ENCODE peak calls at places on chromosomes 16 and 17, in four cellular contexts. U is transverse colon, V is fibroblast of the aortic adventitia, T is cardiac muscle cell. X is an unnamed sample.
A peak's percentile ranks its signal among the peaks of the same experiment; 100 is the strongest.

GRCh38 chr17:35087731-35088646 is 24.5 kb upstream of the RFFL start:
- DNase-seq in U (peak; percentile 72), V (peak; percentile 49), T (peak; percentile 70), X (peak; percentile 36)

GRCh38 chr17:42279776-42280630 is 3.8 kb upstream of the STAT5B start:
- DNase-seq in U (no peak), V (no peak), T (no peak), X (no peak)

GRCh38 chr16:68411086-68411485 is 37.2 kb downstream of the SMPD3 start:
- DNase-seq in U (no peak), V (no peak), T (no peak), X (no peak)

GRCh38 chr17:41444186-41444585 is 3.4 kb upstream of the KRT38 start:
- DNase-seq in U (no peak), V (no peak), T (no peak), X (peak; percentile 6)

GRCh38 chr17:2929881-2930533 is 133.4 kb downstream of the OR1D5 start:
- DNase-seq in U (peak; percentile 60), V (peak; percentile 11), T (peak; percentile 57), X (no peak)

GRCh38 chr17:35155246-35155645 is 7.6 kb downstream of the UNC45B start:
- DNase-seq in U (no peak), V (no peak), T (no peak), X (no peak)

GRCh38 chr17:64599187-64599676 is 62.9 kb downstream of the SMURF2 start:
- DNase-seq in U (peak; percentile 29), V (no peak), T (no peak), X (no peak)

GRCh38 chr17:52181842-52182241 is 23.3 kb upstream of the CA10 start:
- DNase-seq in U (no peak), V (no peak), T (no peak), X (no peak)

GRCh38 chr16:22813223-22813945 is 578 bp upstream of the HS3ST2 start:
- DNase-seq in U (peak; percentile 32), V (peak; percentile 11), T (peak; percentile 91), X (peak; percentile 34)
- TF ChIP-seq CTCF in U (peak; percentile 52), V (peak; percentile 55), T (peak; percentile 55), X (peak; percentile 81)

GRCh38 chr17:284676-285355 is 67.8 kb downstream of the RPH3AL start:
- DNase-seq in U (no peak), V (no peak), T (no peak), X (no peak)
- TF ChIP-seq CTCF in U (no peak), V (no peak), T (no peak), X (no peak)

DNA sequence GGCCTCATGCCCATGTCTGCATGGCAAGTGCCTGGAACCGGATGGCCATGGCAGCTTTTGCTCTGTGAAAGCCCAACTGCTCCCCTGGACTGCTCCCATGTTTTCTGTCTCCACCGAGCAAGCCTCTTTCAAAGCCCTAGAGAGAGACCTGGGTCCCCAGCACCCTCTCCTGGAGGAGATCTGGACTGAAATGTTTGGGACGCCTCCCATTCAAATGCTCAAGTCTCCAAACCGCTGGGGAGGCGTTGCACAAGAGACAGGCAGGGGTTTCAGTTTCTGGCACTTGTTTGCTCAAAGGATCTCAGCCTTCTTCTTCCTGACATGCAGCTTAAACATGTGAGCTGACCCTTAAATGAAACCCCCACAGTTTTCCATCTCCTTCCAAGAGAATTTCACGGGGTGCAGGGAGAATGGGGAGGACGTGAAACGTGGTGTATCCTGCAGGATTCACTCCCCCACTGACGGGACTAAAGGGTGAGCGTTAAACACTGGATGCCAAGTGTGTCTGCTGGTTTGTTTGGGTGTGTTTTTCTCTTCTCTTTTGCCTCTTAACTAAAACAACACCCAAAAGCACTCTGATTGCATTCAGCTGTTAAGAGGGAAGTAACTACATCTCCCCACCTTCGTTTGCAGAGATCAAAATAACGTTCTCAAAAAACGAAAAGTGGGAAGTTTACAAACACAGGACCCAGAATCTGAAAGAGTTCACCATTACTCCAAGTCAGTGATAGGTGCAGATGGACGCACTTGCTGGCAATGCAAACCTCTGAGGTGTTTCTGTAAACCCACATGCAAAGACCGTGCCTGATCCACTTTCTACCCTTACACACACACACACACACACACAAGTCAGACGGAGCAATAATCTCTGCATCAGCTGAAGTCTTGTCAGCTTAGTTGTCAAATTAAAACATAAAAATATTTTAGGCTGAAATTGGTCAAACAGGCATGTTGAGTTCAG is 256.9 kb downstream of the C16orf95 start:
- DNase-seq in U (no peak), V (peak; percentile 63), T (peak; percentile 61), X (peak; percentile 11)
- TF ChIP-seq CTCF in U (no peak), V (peak; percentile 18), T (peak; percentile 20), X (peak; percentile 35)

GRCh38 chr17:76119409-76120371 is 16.1 kb upstream of the EXOC7 start:
- DNase-seq in U (no peak), V (no peak), T (no peak), X (no peak)
- TF ChIP-seq CTCF in U (no peak), V (no peak), T (no peak), X (no peak)